ENCODE peak calls at places on chromosomes 5 and 9, in four cellular contexts. D is amniotic epithelial cell, P is HTR-8/SVneo, L is iPS-NIHi11. H is an unnamed sample.

GRCh38 chr9:133333566-133333965 is 2.4 kb downstream of the SURF6 start:
- DNase-seq in D (no peak), L (no peak), P (no peak), H (no peak)

GRCh38 chr5:150295172-150295611 is 5.6 kb upstream of the CAMK2A start:
- DNase-seq in P (peak; percentile 71), D (peak; percentile 75), L (no peak), H (no peak)

GRCh38 chr9:84146893-84147705 is 166.5 kb downstream of the RMI1 start:
- DNase-seq in D (no peak), P (no peak), L (no peak), H (no peak)

GRCh38 chr9:91033802-91034201 is 232.2 kb downstream of the SYK start:
- DNase-seq in P (no peak), L (peak; percentile 47), D (no peak), H (no peak)

GRCh38 chr9:134429481-134429880 is 103.2 kb downstream of the RXRA start:
- DNase-seq in D (no peak), P (no peak), L (no peak), H (no peak)

GRCh38 chr9:3205421-3206095 is 320.2 kb downstream of the RFX3 start:
- DNase-seq in L (no peak), D (no peak), P (no peak), H (no peak)

GRCh38 chr5:139649082-139649991 is 1.2 kb downstream of the CXXC5 start:
- DNase-seq in D (no peak), P (no peak), L (peak; percentile 57), H (no peak)

GRCh38 chr9:113376634-113377531 is at the start of gene HDHD3:
- DNase-seq in D (peak; percentile 72), L (peak; percentile 96), P (peak; percentile 83), H (peak; percentile 49)

GRCh38 chr5:92801921-92802320 is 779.1 kb downstream of the NR2F1-AS1 start:
- DNase-seq in L (no peak), P (peak; percentile 3), D (peak; percentile 95), H (no peak)

GRCh38 chr5:122078116-122078865 is at the start of gene LOX:
- DNase-seq in D (peak; percentile 86), P (peak; percentile 64), L (peak; percentile 57), H (no peak)

GRCh38 chr9:127521919-127522304 is 70.6 kb downstream of the LRSAM1 start:
- DNase-seq in L (peak; percentile 58), P (no peak), D (no peak), H (no peak)

GRCh38 chr9:118609355-118610044 is 759.7 kb downstream of the BRINP1 start:
- DNase-seq in L (no peak), P (no peak), D (peak; percentile 90), H (no peak)

GRCh38 chr5:5598547-5599113 is 176.2 kb downstream of the ICE1 start:
- DNase-seq in L (no peak), P (no peak), D (no peak), H (no peak)

GRCh38 chr9:135192686-135193085 is 105.2 kb downstream of the OLFM1 start:
- DNase-seq in L (no peak), D (no peak), P (no peak), H (no peak)

GRCh38 chr5:172748341-172748843 is 22.6 kb downstream of the DUSP1 start:
- DNase-seq in L (no peak), D (peak; percentile 64), P (no peak), H (no peak)

GRCh38 chr5:165497707-165498106 is 1992.3 kb downstream of the MAT2B start:
- DNase-seq in P (peak; percentile 12), L (peak; percentile 37), D (peak; percentile 27), H (peak; percentile 43)

GRCh38 chr5:138925090-138925635 is 50.0 kb upstream of the LRRTM2 start:
- DNase-seq in D (peak; percentile 21), L (no peak), P (no peak), H (no peak)

GRCh38 chr5:115033861-115034260 is 135.8 kb downstream of the TRIM36 start:
- DNase-seq in P (no peak), D (no peak), L (no peak), H (no peak)

GRCh38 chr9:33143241-33143642 is 23.9 kb downstream of the B4GALT1 start:
- DNase-seq in D (peak; percentile 89), P (no peak), L (no peak), H (no peak)

GRCh38 chr5:149268928-149269557 is 2.6 kb upstream of the AFAP1L1 start:
- DNase-seq in P (peak; percentile 78), D (peak; percentile 62), L (peak; percentile 65), H (peak; percentile 83)

GRCh38 chr5:6729400-6730310 is 16.4 kb downstream of the TENT4A start:
- DNase-seq in P (no peak), D (no peak), L (no peak), H (no peak)

GRCh38 chr5:147391781-147392180 is 118.1 kb downstream of the DPYSL3 start:
- DNase-seq in P (peak; percentile 29), L (peak; percentile 22), D (peak; percentile 92), H (peak; percentile 26)

GRCh38 chr9:93678199-93679019 is 102.0 kb downstream of the PHF2 start:
- DNase-seq in D (no peak), L (no peak), P (no peak), H (no peak)

GRCh38 chr9:114238919-114239879 is 83.7 kb upstream of the ORM1 start:
- DNase-seq in D (peak; percentile 78), L (peak; percentile 78), P (no peak), H (no peak)

GRCh38 chr5:54178207-54178606 is 132.2 kb downstream of the ARL15 start:
- DNase-seq in L (no peak), D (no peak), P (no peak), H (no peak)

GRCh38 chr5:135629164-135629563 is 50.4 kb upstream of the CXCL14 start:
- DNase-seq in D (no peak), L (no peak), P (no peak), H (no peak)

GRCh38 chr5:157476699-157477408 is 16.8 kb downstream of the NIPAL4 start:
- DNase-seq in P (peak; percentile 79), L (peak; percentile 82), D (peak; percentile 71), H (peak; percentile 29)

GRCh38 chr5:179806250-179807045 is at the start of gene MGAT4B:
- DNase-seq in P (peak; percentile 71), L (peak; percentile 92), D (peak; percentile 64), H (peak; percentile 61)

GRCh38 chr5:146805099-146805498 is 73.5 kb downstream of the PPP2R2B start:
- DNase-seq in L (peak; percentile 20), P (no peak), D (no peak), H (no peak)

GRCh38 chr5:43192558-43193170 is 639 bp downstream of the NIM1K start:
- DNase-seq in L (no peak), P (no peak), D (peak; percentile 31), H (no peak)

GRCh38 chr5:150065886-150066285 is 20.5 kb downstream of the CSF1R start:
- DNase-seq in L (no peak), P (no peak), D (no peak), H (no peak)

GRCh38 chr5:148790545-148791333 is 35.7 kb upstream of the ADRB2 start:
- DNase-seq in P (no peak), L (no peak), D (no peak), H (no peak)

GRCh38 chr9:74683322-74683721 is 186.2 kb downstream of the RORB start:
- DNase-seq in L (no peak), P (no peak), D (no peak), H (no peak)

GRCh38 chr5:9015250-9015936 is 530.5 kb downstream of the SEMA5A start:
- DNase-seq in P (peak; percentile 47), L (no peak), D (peak; percentile 29), H (peak; percentile 39)

GRCh38 chr9:75109210-75109839 is 21.0 kb downstream of the OSTF1 start:
- DNase-seq in L (no peak), P (no peak), D (no peak), H (no peak)